ENCODE peak calls at places on chromosome X, in nine cellular contexts. One of them, this sample, is unnamed.
A peak's percentile ranks its signal among the peaks of the same experiment; 100 is the strongest.

GRCh38 chrX:45710081-45710801 is 509.6 kb upstream of the DIPK2B start:
- DNase-seq in brain microvascular endothelial cell: peak; percentile 79
- DNase-seq in CD4-positive, alpha-beta T cell: no peak
- DNase-seq in ascending aorta: no peak
- DNase-seq in epithelial cell of esophagus: peak; percentile 83
- DNase-seq in AG09309: peak; percentile 93
- DNase-seq in uterus: no peak
- DNase-seq in kidney epithelial cell: peak; percentile 88
- DNase-seq in BJ: peak; percentile 89
- DNase-seq in this sample: no peak

GRCh38 chrX:130083107-130083490 is 27.2 kb downstream of the ELF4 start:
- DNase-seq in brain microvascular endothelial cell: no peak
- DNase-seq in CD4-positive, alpha-beta T cell: no peak
- DNase-seq in epithelial cell of esophagus: no peak
- DNase-seq in BJ: no peak
- DNase-seq in kidney epithelial cell: no peak
- DNase-seq in ascending aorta: no peak
- DNase-seq in AG09309: no peak
- DNase-seq in uterus: no peak
- DNase-seq in this sample: no peak

GRCh38 chrX:39936886-39937770 is 160.6 kb downstream of the BCOR start:
- DNase-seq in CD4-positive, alpha-beta T cell: no peak
- DNase-seq in uterus: no peak
- DNase-seq in kidney epithelial cell: no peak
- DNase-seq in brain microvascular endothelial cell: no peak
- DNase-seq in AG09309: no peak
- DNase-seq in ascending aorta: no peak
- DNase-seq in BJ: no peak
- DNase-seq in epithelial cell of esophagus: no peak
- DNase-seq in this sample: no peak

GRCh38 chrX:65581661-65582339 is 47.2 kb upstream of the LAS1L start:
- DNase-seq in AG09309: peak; percentile 11
- DNase-seq in brain microvascular endothelial cell: peak; percentile 44
- DNase-seq in uterus: peak; percentile 70
- DNase-seq in kidney epithelial cell: no peak
- DNase-seq in epithelial cell of esophagus: peak; percentile 63
- DNase-seq in BJ: no peak
- DNase-seq in CD4-positive, alpha-beta T cell: peak; percentile 33
- DNase-seq in ascending aorta: peak; percentile 83
- DNase-seq in this sample: no peak

GRCh38 chrX:151596282-151596681 is 32.8 kb downstream of the PASD1 start:
- DNase-seq in ascending aorta: no peak
- DNase-seq in AG09309: no peak
- DNase-seq in epithelial cell of esophagus: no peak
- DNase-seq in brain microvascular endothelial cell: no peak
- DNase-seq in BJ: no peak
- DNase-seq in uterus: no peak
- DNase-seq in kidney epithelial cell: no peak
- DNase-seq in CD4-positive, alpha-beta T cell: no peak
- DNase-seq in this sample: no peak

GRCh38 chrX:153644356-153645125 is 2.5 kb upstream of the DUSP9 start:
- DNase-seq in epithelial cell of esophagus: no peak
- DNase-seq in BJ: no peak
- DNase-seq in kidney epithelial cell: no peak
- DNase-seq in uterus: peak; percentile 3
- DNase-seq in CD4-positive, alpha-beta T cell: no peak
- DNase-seq in ascending aorta: peak; percentile 34
- DNase-seq in brain microvascular endothelial cell: no peak
- DNase-seq in AG09309: no peak
- DNase-seq in this sample: no peak

GRCh38 chrX:136619889-136620505 is 28.0 kb upstream of the CD40LG start:
- DNase-seq in CD4-positive, alpha-beta T cell: peak; percentile 23
- DNase-seq in BJ: no peak
- DNase-seq in uterus: no peak
- DNase-seq in epithelial cell of esophagus: no peak
- DNase-seq in kidney epithelial cell: no peak
- DNase-seq in brain microvascular endothelial cell: no peak
- DNase-seq in AG09309: no peak
- DNase-seq in ascending aorta: no peak
- DNase-seq in this sample: no peak

GRCh38 chrX:150544222-150544787 is 24.1 kb upstream of the MTM1 start:
- DNase-seq in AG09309: no peak
- DNase-seq in uterus: no peak
- DNase-seq in BJ: no peak
- DNase-seq in ascending aorta: peak; percentile 57
- DNase-seq in CD4-positive, alpha-beta T cell: no peak
- DNase-seq in epithelial cell of esophagus: no peak
- DNase-seq in kidney epithelial cell: no peak
- DNase-seq in brain microvascular endothelial cell: no peak
- DNase-seq in this sample: no peak

GRCh38 chrX:34849371-34849770 is 93.2 kb upstream of the FAM47B start:
- DNase-seq in AG09309: peak; percentile 29
- DNase-seq in kidney epithelial cell: no peak
- DNase-seq in BJ: peak; percentile 14
- DNase-seq in epithelial cell of esophagus: peak; percentile 2
- DNase-seq in CD4-positive, alpha-beta T cell: no peak
- DNase-seq in brain microvascular endothelial cell: no peak
- DNase-seq in uterus: no peak
- DNase-seq in ascending aorta: no peak
- DNase-seq in this sample: no peak

GRCh38 chrX:119181491-119181890 is 53.9 kb upstream of the KIAA1210 start:
- DNase-seq in uterus: no peak
- DNase-seq in kidney epithelial cell: no peak
- DNase-seq in CD4-positive, alpha-beta T cell: no peak
- DNase-seq in ascending aorta: no peak
- DNase-seq in AG09309: no peak
- DNase-seq in epithelial cell of esophagus: peak; percentile 23
- DNase-seq in BJ: no peak
- DNase-seq in brain microvascular endothelial cell: no peak
- DNase-seq in this sample: no peak

GRCh38 chrX:51862920-51863319 is 30.5 kb upstream of the MAGED1 start:
- DNase-seq in brain microvascular endothelial cell: no peak
- DNase-seq in BJ: no peak
- DNase-seq in kidney epithelial cell: no peak
- DNase-seq in ascending aorta: no peak
- DNase-seq in uterus: no peak
- DNase-seq in AG09309: no peak
- DNase-seq in CD4-positive, alpha-beta T cell: no peak
- DNase-seq in epithelial cell of esophagus: no peak
- DNase-seq in this sample: no peak

GRCh38 chrX:51866156-51866555 is 27.3 kb upstream of the MAGED1 start:
- DNase-seq in CD4-positive, alpha-beta T cell: no peak
- DNase-seq in kidney epithelial cell: no peak
- DNase-seq in ascending aorta: no peak
- DNase-seq in brain microvascular endothelial cell: peak; percentile 36
- DNase-seq in uterus: no peak
- DNase-seq in epithelial cell of esophagus: no peak
- DNase-seq in BJ: no peak
- DNase-seq in AG09309: no peak
- DNase-seq in this sample: no peak

GRCh38 chrX:51857159-51857733 is 36.2 kb upstream of the MAGED1 start:
- DNase-seq in BJ: no peak
- DNase-seq in kidney epithelial cell: no peak
- DNase-seq in CD4-positive, alpha-beta T cell: no peak
- DNase-seq in uterus: no peak
- DNase-seq in epithelial cell of esophagus: no peak
- DNase-seq in ascending aorta: no peak
- DNase-seq in AG09309: no peak
- DNase-seq in brain microvascular endothelial cell: no peak
- DNase-seq in this sample: no peak

GRCh38 chrX:51855698-51856097 is 37.7 kb upstream of the MAGED1 start:
- DNase-seq in BJ: no peak
- DNase-seq in AG09309: no peak
- DNase-seq in kidney epithelial cell: no peak
- DNase-seq in brain microvascular endothelial cell: no peak
- DNase-seq in CD4-positive, alpha-beta T cell: no peak
- DNase-seq in epithelial cell of esophagus: no peak
- DNase-seq in uterus: no peak
- DNase-seq in ascending aorta: no peak
- DNase-seq in this sample: no peak

GRCh38 chrX:51860679-51861078 is 32.7 kb upstream of the MAGED1 start:
- DNase-seq in AG09309: no peak
- DNase-seq in brain microvascular endothelial cell: no peak
- DNase-seq in ascending aorta: no peak
- DNase-seq in BJ: no peak
- DNase-seq in uterus: peak; percentile 17
- DNase-seq in epithelial cell of esophagus: peak; percentile 48
- DNase-seq in kidney epithelial cell: no peak
- DNase-seq in CD4-positive, alpha-beta T cell: no peak
- DNase-seq in this sample: no peak
- TF ChIP-seq CTCF in AG09309: peak; percentile 59
- TF ChIP-seq CTCF in brain microvascular endothelial cell: peak; percentile 64
- TF ChIP-seq CTCF in ascending aorta: no peak
- TF ChIP-seq CTCF in BJ: peak; percentile 54
- TF ChIP-seq CTCF in uterus: peak; percentile 39
- TF ChIP-seq CTCF in epithelial cell of esophagus: peak; percentile 31
- TF ChIP-seq CTCF in kidney epithelial cell: no peak
- TF ChIP-seq CTCF in CD4-positive, alpha-beta T cell: no peak
- TF ChIP-seq CTCF in this sample: no peak

GRCh38 chrX:13223868-13224555 is 95.8 kb downstream of the ATXN3L start:
- DNase-seq in BJ: peak; percentile 41
- DNase-seq in AG09309: peak; percentile 57
- DNase-seq in epithelial cell of esophagus: peak; percentile 89
- DNase-seq in brain microvascular endothelial cell: peak; percentile 83
- DNase-seq in uterus: no peak
- DNase-seq in ascending aorta: no peak
- DNase-seq in kidney epithelial cell: peak; percentile 86
- DNase-seq in CD4-positive, alpha-beta T cell: no peak
- DNase-seq in this sample: no peak
- TF ChIP-seq CTCF in BJ: no peak
- TF ChIP-seq CTCF in AG09309: no peak
- TF ChIP-seq CTCF in epithelial cell of esophagus: peak; percentile 8
- TF ChIP-seq CTCF in brain microvascular endothelial cell: peak; percentile 33
- TF ChIP-seq CTCF in uterus: no peak
- TF ChIP-seq CTCF in ascending aorta: no peak
- TF ChIP-seq CTCF in kidney epithelial cell: peak; percentile 21
- TF ChIP-seq CTCF in CD4-positive, alpha-beta T cell: no peak
- TF ChIP-seq CTCF in this sample: no peak

GRCh38 chrX:23312136-23312535 is 22.5 kb upstream of the PTCHD1 start:
- DNase-seq in ascending aorta: no peak
- DNase-seq in BJ: no peak
- DNase-seq in kidney epithelial cell: no peak
- DNase-seq in epithelial cell of esophagus: no peak
- DNase-seq in uterus: no peak
- DNase-seq in brain microvascular endothelial cell: no peak
- DNase-seq in CD4-positive, alpha-beta T cell: no peak
- DNase-seq in AG09309: no peak
- DNase-seq in this sample: no peak

GRCh38 chrX:23317799-23318724 is 16.6 kb upstream of the PTCHD1 start:
- DNase-seq in CD4-positive, alpha-beta T cell: no peak
- DNase-seq in ascending aorta: no peak
- DNase-seq in brain microvascular endothelial cell: peak; percentile 12
- DNase-seq in epithelial cell of esophagus: peak; percentile 14
- DNase-seq in uterus: no peak
- DNase-seq in BJ: no peak
- DNase-seq in kidney epithelial cell: no peak
- DNase-seq in AG09309: no peak
- DNase-seq in this sample: no peak
- TF ChIP-seq CTCF in CD4-positive, alpha-beta T cell: peak; percentile 40
- TF ChIP-seq CTCF in ascending aorta: peak; percentile 33
- TF ChIP-seq CTCF in brain microvascular endothelial cell: peak; percentile 86
- TF ChIP-seq CTCF in epithelial cell of esophagus: peak; percentile 73
- TF ChIP-seq CTCF in uterus: peak; percentile 28
- TF ChIP-seq CTCF in BJ: peak; percentile 67
- TF ChIP-seq CTCF in kidney epithelial cell: peak; percentile 82
- TF ChIP-seq CTCF in AG09309: peak; percentile 78
- TF ChIP-seq CTCF in this sample: no peak

DNA sequence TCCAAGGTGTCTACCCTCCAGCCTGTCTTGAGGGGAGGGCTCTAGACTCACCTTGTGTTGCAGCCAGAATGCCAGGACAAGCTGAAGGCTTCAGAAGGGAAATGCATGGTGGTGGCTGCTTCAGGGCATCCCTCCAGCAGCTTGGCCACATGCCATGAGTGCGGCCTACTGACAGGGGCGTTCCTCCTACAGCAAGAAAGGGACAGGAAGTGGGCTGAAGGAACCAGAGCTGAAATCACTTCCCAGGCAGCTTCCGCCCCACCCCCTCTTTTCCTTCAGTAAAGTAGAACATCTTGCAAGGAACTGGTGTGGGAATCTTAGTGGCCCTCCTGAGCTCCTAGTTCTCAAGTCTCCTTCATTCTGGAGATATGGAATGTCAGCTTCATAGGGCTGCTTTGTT is 167.5 kb upstream of the DGKK start:
- DNase-seq in epithelial cell of esophagus: no peak
- DNase-seq in brain microvascular endothelial cell: no peak
- DNase-seq in ascending aorta: no peak
- DNase-seq in BJ: no peak
- DNase-seq in CD4-positive, alpha-beta T cell: no peak
- DNase-seq in AG09309: no peak
- DNase-seq in kidney epithelial cell: no peak
- DNase-seq in uterus: peak; percentile 30
- DNase-seq in this sample: no peak
- TF ChIP-seq CTCF in epithelial cell of esophagus: no peak
- TF ChIP-seq CTCF in brain microvascular endothelial cell: no peak
- TF ChIP-seq CTCF in ascending aorta: no peak
- TF ChIP-seq CTCF in BJ: no peak
- TF ChIP-seq CTCF in CD4-positive, alpha-beta T cell: no peak
- TF ChIP-seq CTCF in AG09309: no peak
- TF ChIP-seq CTCF in kidney epithelial cell: no peak
- TF ChIP-seq CTCF in uterus: no peak
- TF ChIP-seq CTCF in this sample: no peak

GRCh38 chrX:6574762-6575161 is 39.8 kb upstream of the VCX3A start:
- DNase-seq in BJ: no peak
- DNase-seq in ascending aorta: no peak
- DNase-seq in brain microvascular endothelial cell: no peak
- DNase-seq in uterus: no peak
- DNase-seq in CD4-positive, alpha-beta T cell: no peak
- DNase-seq in kidney epithelial cell: no peak
- DNase-seq in AG09309: no peak
- DNase-seq in epithelial cell of esophagus: no peak
- DNase-seq in this sample: no peak
- TF ChIP-seq CTCF in BJ: no peak
- TF ChIP-seq CTCF in ascending aorta: no peak
- TF ChIP-seq CTCF in brain microvascular endothelial cell: peak; percentile 40
- TF ChIP-seq CTCF in uterus: no peak
- TF ChIP-seq CTCF in CD4-positive, alpha-beta T cell: no peak
- TF ChIP-seq CTCF in kidney epithelial cell: peak; percentile 31
- TF ChIP-seq CTCF in AG09309: no peak
- TF ChIP-seq CTCF in epithelial cell of esophagus: no peak
- TF ChIP-seq CTCF in this sample: no peak

GRCh38 chrX:138847930-138848329 is 136.4 kb upstream of the FGF13 start:
- DNase-seq in BJ: no peak
- DNase-seq in uterus: no peak
- DNase-seq in kidney epithelial cell: no peak
- DNase-seq in ascending aorta: no peak
- DNase-seq in CD4-positive, alpha-beta T cell: no peak
- DNase-seq in AG09309: no peak
- DNase-seq in brain microvascular endothelial cell: no peak
- DNase-seq in epithelial cell of esophagus: peak; percentile 47
- DNase-seq in this sample: no peak
- TF ChIP-seq CTCF in BJ: peak; percentile 4
- TF ChIP-seq CTCF in uterus: no peak
- TF ChIP-seq CTCF in kidney epithelial cell: no peak
- TF ChIP-seq CTCF in ascending aorta: no peak
- TF ChIP-seq CTCF in CD4-positive, alpha-beta T cell: no peak
- TF ChIP-seq CTCF in AG09309: peak; percentile 30
- TF ChIP-seq CTCF in brain microvascular endothelial cell: no peak
- TF ChIP-seq CTCF in epithelial cell of esophagus: peak; percentile 47
- TF ChIP-seq CTCF in this sample: no peak